ENCODE peak calls at places on chromosomes 6 and 20, in nine cellular contexts. X is coronary artery, D is A549, F is endodermal cell, J is pancreas, I is PC-3, S is ovary, U is SK-N-SH, K is tibial artery. T is an unnamed sample.

GRCh38 chr20:37773260-37773825 is 79.5 kb downstream of the CTNNBL1 start:
- DNase-seq in X (no peak), D (no peak), F (no peak), J (no peak), I (no peak), S (no peak), U (no peak), K (no peak), T (no peak)

GRCh38 chr6:52647199-52647598 is 23.7 kb upstream of the TMEM14A start:
- DNase-seq in X (no peak), D (no peak), F (no peak), J (no peak), I (peak), S (no peak), U (no peak), K (no peak), T (no peak)

GRCh38 chr20:44467289-44467883 is 8.3 kb upstream of the TTPAL start:
- DNase-seq in X (peak), D (no peak), F (peak), J (no peak), I (no peak), S (no peak), U (peak), K (peak), T (no peak)

GRCh38 chr6:151649835-151650234 is 156.0 kb downstream of the CCDC170 start:
- DNase-seq in X (no peak), D (no peak), F (no peak), J (no peak), I (no peak), S (no peak), U (no peak), K (no peak), T (no peak)

GRCh38 chr6:65191412-65191811 is 515.6 kb downstream of the EYS start:
- DNase-seq in X (no peak), D (no peak), F (no peak), J (no peak), I (no peak), S (no peak), U (no peak), K (no peak), T (no peak)

GRCh38 chr20:3706774-3707507 is 5.5 kb downstream of the SIGLEC1 start:
- DNase-seq in X (no peak), D (no peak), F (no peak), J (no peak), I (peak), S (no peak), U (no peak), K (peak), T (no peak)

GRCh38 chr6:96787846-96788580 is 49.3 kb downstream of the GPR63 start:
- DNase-seq in X (no peak), D (no peak), F (no peak), J (no peak), I (no peak), S (no peak), U (no peak), K (no peak), T (no peak)

GRCh38 chr20:840858-841567 is 7.5 kb downstream of the FAM110A start:
- DNase-seq in X (no peak), D (peak), F (peak), J (peak), I (peak), S (no peak), U (no peak), K (no peak), T (no peak)

GRCh38 chr6:133986942-133987341 is 33.9 kb downstream of the TBPL1 start:
- DNase-seq in X (no peak), D (no peak), F (no peak), J (no peak), I (no peak), S (no peak), U (no peak), K (no peak), T (no peak)

GRCh38 chr20:54598351-54598750 is 123.0 kb downstream of the DOK5 start:
- DNase-seq in X (no peak), D (no peak), F (no peak), J (no peak), I (no peak), S (no peak), U (no peak), K (no peak), T (no peak)

GRCh38 chr20:21516861-21517565 is 3.1 kb upstream of the NKX2-2 start:
- DNase-seq in X (no peak), D (no peak), F (peak), J (no peak), I (no peak), S (no peak), U (peak), K (no peak), T (no peak)

GRCh38 chr20:21515300-21516179 is 1.7 kb upstream of the NKX2-2 start:
- DNase-seq in X (peak), D (no peak), F (peak), J (no peak), I (no peak), S (no peak), U (peak), K (no peak), T (no peak)

GRCh38 chr20:21514553-21515251 is 838 bp upstream of the NKX2-2 start:
- DNase-seq in X (peak), D (no peak), F (peak), J (no peak), I (no peak), S (no peak), U (peak), K (no peak), T (no peak)

GRCh38 chr20:21517566-21518277 is 3.9 kb upstream of the NKX2-2 start:
- DNase-seq in X (no peak), D (no peak), F (peak), J (no peak), I (no peak), S (no peak), U (peak), K (no peak), T (no peak)

DNA sequence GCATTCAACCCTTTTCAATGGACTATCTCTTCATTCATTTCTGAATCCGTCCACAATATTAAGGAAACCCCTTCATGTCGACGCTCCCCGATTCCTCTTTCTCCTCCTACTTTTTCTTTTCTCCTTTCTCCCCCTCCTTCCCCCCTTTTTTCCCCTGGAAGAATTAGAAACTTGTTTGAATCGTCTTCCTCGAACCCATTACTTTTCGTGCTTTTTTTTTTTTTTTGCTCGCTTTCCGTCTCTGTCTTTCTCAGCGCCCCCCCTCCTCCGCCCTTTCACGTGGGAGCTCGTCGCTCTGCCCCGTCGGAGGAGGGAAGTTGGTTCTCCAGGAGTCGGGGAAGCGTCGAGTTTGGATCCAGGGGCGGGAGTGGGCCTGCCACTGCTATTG is 2.3 kb upstream of the NKX2-2 start:
- DNase-seq in X (peak), D (no peak), F (no peak), J (no peak), I (no peak), S (no peak), U (no peak), K (no peak), T (no peak)
- H3K4me3 ChIP-seq in X (no peak), D (no peak), F (peak), J (no peak), I (no peak), S (no peak), U (no peak), K (no peak), T (peak)

GRCh38 chr20:36455972-36456625 is 85.2 kb upstream of the MYL9 start:
- DNase-seq in X (no peak), D (no peak), F (no peak), J (no peak), I (no peak), S (no peak), U (no peak), K (no peak), T (no peak)
- H3K27ac ChIP-seq in X (no peak), D (no peak), F (no peak), J (no peak), I (no peak), S (no peak), U (no peak), K (no peak), T (peak)

DNA sequence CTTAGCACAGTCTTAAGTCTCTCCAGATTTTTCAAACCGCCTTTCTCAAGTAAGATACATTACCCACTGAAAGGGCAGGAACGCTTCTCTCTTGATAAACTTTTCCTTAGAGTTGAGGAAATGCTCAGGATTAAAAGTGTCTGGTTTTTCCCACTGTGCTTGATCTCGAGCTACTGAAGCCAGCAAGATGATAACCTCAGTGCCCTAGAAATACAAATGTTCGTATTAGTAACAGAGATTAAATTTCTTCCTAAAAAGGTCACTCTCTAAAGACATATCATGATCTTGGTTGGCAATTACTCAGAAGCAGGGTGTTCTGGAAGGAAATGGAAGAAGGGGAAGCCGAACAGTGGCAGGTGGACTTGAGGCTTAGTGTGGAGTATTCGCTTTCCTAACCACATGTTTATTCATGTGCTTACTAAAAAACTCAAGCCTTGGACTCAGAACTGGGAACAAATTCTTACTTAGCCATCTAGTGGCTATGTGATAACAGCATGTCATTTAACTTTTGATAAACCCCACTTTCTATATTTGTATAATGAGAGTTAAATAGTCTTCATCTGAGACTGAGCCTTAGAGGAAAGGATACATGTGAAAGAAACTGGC is 20.1 kb downstream of the C6orf141 start:
- DNase-seq in X (no peak), D (no peak), F (no peak), J (no peak), I (peak), S (no peak), U (no peak), K (no peak), T (no peak)
- TF ChIP-seq CTCF in X (no peak), D (peak), F (peak), J (no peak), I (peak), S (no peak), U (peak), K (no peak), T (no peak)

GRCh38 chr6:36197739-36198221 is 1.2 kb downstream of the BRPF3 start:
- DNase-seq in X (no peak), D (no peak), F (no peak), J (peak), I (no peak), S (peak), U (no peak), K (no peak), T (no peak)
- H3K4me3 ChIP-seq in X (peak), D (peak), F (peak), J (no peak), I (peak), S (peak), U (peak), K (peak), T (peak)

DNA sequence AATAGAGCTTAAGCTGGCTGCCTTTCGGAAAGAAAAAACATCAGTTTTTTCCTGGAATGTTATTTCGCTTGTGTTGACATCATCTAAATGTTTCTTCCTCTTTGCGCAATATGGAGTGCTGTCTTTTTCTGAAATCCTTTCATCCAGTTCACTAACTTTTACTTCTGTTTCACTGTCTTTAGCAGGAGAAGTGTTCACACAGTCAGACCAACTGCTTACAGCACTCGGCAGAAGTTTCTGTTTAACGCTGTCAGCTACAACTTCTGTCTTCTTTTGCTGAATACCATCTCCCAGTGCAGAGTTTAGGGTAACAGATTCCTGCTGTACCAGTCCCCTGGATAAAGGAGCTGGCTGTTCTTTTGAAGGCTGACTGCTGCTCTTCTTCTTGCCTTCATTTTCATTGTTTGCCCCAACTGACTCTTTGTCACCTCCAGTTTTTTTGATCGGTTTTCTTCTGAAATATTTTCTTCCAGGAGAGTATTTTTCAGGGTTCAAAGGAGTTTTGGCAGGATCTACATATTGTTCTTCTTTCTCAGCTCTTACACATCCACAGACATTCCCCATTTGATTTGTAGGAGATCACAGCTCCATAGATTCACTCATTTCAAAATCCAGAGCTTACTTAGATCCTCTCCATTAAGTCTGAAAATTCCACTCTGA is 50.0 kb upstream of the DST start:
- DNase-seq in X (no peak), D (no peak), F (no peak), J (no peak), I (no peak), S (no peak), U (no peak), K (no peak), T (no peak)
- H3K27ac ChIP-seq in X (peak), D (peak), F (no peak), J (peak), I (peak), S (no peak), U (peak), K (peak), T (peak)

GRCh38 chr6:34029489-34030280 is 116.2 kb downstream of the GRM4 start:
- DNase-seq in X (no peak), D (no peak), F (no peak), J (no peak), I (no peak), S (no peak), U (no peak), K (no peak), T (no peak)

GRCh38 chr6:34027445-34027936 is 118.4 kb downstream of the GRM4 start:
- DNase-seq in X (no peak), D (peak), F (peak), J (no peak), I (peak), S (peak), U (peak), K (no peak), T (peak)

GRCh38 chr6:34028691-34029360 is 117.1 kb downstream of the GRM4 start:
- DNase-seq in X (no peak), D (no peak), F (no peak), J (no peak), I (no peak), S (no peak), U (no peak), K (no peak), T (no peak)

GRCh38 chr6:34025851-34026250 is 120.0 kb downstream of the GRM4 start:
- DNase-seq in X (no peak), D (no peak), F (no peak), J (no peak), I (no peak), S (no peak), U (peak), K (no peak), T (no peak)

GRCh38 chr6:34027939-34028441 is 117.9 kb downstream of the GRM4 start:
- DNase-seq in X (no peak), D (no peak), F (no peak), J (no peak), I (no peak), S (no peak), U (no peak), K (no peak), T (no peak)
- TF ChIP-seq CTCF in X (no peak), D (no peak), F (peak), J (no peak), I (no peak), S (no peak), U (no peak), K (no peak), T (no peak)

GRCh38 chr20:20477444-20478041 is 109.6 kb downstream of the INSM1 start:
- DNase-seq in X (no peak), D (no peak), F (no peak), J (no peak), I (no peak), S (no peak), U (no peak), K (no peak), T (no peak)
- H3K4me3 ChIP-seq in X (no peak), D (no peak), F (no peak), J (no peak), I (no peak), S (no peak), U (no peak), K (no peak), T (no peak)

DNA sequence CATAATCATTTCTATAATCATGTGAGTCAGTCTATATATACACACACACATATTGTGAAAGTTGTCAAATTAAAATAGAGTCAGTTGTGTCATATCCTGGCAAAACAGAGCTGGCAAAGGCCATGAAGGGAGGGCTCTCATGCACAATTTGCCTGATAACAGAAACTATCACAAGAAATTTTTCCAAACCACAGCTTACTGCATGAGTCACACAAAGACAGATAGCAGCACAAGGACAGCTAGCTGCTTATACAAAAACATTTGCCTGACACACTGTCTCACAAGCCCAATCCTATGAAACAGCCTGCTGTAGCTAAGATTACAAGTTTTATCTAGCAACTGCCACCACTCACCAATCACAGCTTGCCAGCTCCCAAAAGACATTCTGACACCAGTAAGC is 848.5 kb upstream of the MAN1A1 start:
- DNase-seq in X (no peak), D (no peak), F (peak), J (no peak), I (peak), S (no peak), U (peak), K (no peak), T (no peak)
- H3K27ac ChIP-seq in X (no peak), D (no peak), F (no peak), J (no peak), I (no peak), S (no peak), U (peak), K (no peak), T (no peak)

T was measured in dorsolateral prefrontal cortex.